ENCODE peak calls at places on chromosomes 3 and 15, in five cellular contexts. L is AG09319, G is AG04450, V is body of pancreas, M is fibroblast of pulmonary artery. C is an unnamed sample.

GRCh38 chr3:132652640-132653270 is 6.9 kb downstream of the ACAD11 start:
- DNase-seq in L (no peak), G (no peak), V (no peak), M (peak), C (no peak)

GRCh38 chr15:57703387-57703786 is 3.1 kb upstream of the POLR2M start:
- DNase-seq in L (no peak), G (no peak), V (no peak), M (no peak), C (no peak)

GRCh38 chr3:12955651-12956315 is 114.4 kb upstream of the RPL32 start:
- DNase-seq in L (no peak), G (no peak), V (no peak), M (no peak), C (no peak)

GRCh38 chr3:25372167-25372566 is 55.9 kb upstream of the RARB start:
- DNase-seq in L (no peak), G (no peak), V (no peak), M (no peak), C (no peak)

GRCh38 chr3:38334656-38335055 is 11.9 kb upstream of the XYLB start:
- DNase-seq in L (peak), G (peak), V (no peak), M (peak), C (no peak)

GRCh38 chr15:57550640-57551039 is 41.1 kb upstream of the MYZAP start:
- DNase-seq in L (no peak), G (no peak), V (peak), M (peak), C (no peak)

GRCh38 chr3:160474416-160474838 is 24.8 kb upstream of the TRIM59 start:
- DNase-seq in L (no peak), G (no peak), V (no peak), M (no peak), C (no peak)

GRCh38 chr3:29646042-29646441 is 365.2 kb downstream of the RBMS3 start:
- DNase-seq in L (no peak), G (no peak), V (no peak), M (no peak), C (no peak)

GRCh38 chr15:33211409-33211808 is 16.9 kb upstream of the FMN1 start:
- DNase-seq in L (no peak), G (no peak), V (peak), M (no peak), C (no peak)

GRCh38 chr3:17577795-17578520 is 164.5 kb downstream of the TBC1D5 start:
- DNase-seq in L (no peak), G (no peak), V (no peak), M (peak), C (no peak)

GRCh38 chr3:154247806-154248480 is 76.3 kb downstream of the DHX36 start:
- DNase-seq in L (no peak), G (no peak), V (no peak), M (no peak), C (no peak)

GRCh38 chr15:70091649-70092461 is 5.9 kb downstream of the TLE3 start:
- DNase-seq in L (no peak), G (no peak), V (no peak), M (peak), C (no peak)

GRCh38 chr3:188673509-188674239 is 498.1 kb upstream of the TPRG1 start:
- DNase-seq in L (peak), G (no peak), V (no peak), M (peak), C (no peak)

DNA sequence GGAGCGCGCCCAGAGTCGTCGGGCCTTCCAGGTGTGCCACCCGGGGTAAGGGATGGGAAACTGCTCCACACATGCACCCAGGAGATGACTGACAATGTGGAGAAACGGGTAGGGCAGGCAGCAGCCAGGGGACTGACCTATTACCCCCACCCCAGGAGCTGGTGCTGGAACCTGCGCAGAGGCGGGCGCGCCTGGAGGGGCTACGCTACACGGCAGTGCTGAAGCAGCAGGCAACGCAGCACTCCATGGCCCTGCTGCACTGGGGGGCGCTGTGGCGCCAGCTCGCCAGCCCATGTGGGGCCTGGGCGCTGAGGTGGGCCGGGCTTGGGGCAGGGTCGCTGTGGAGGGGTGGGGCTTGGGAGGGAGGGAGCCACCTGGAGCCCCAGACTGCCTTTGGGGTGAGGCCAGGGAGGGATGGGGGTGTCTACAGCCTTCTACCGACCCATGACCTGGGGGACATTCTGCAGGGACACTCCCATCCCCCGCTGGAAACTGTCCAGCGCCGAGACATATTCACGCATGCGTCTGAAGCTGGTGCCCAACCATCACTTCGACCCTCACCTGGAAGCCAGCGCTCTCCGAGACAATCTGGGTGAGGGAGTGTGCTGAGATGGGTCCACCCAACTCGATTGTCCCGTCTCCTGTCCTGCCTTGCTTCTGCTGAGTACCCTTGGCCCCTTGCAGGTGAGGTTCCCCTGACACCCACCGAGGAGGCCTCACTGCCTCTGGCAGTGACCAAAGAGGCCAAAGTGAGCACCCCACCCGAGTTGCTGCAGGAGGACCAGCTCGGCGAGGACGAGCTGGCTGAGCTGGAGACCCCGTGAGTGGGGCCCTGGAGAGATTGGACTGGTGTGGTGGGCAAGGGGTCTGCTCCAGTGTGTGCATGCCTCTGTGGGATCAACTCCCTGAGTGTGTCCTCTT is 23.3 kb downstream of the NBEAL2 start:
- DNase-seq in L (no peak), G (no peak), V (peak), M (no peak), C (no peak)
- TF ChIP-seq CTCF in L (no peak), G (no peak), V (no peak), M (peak), C (no peak)

DNA sequence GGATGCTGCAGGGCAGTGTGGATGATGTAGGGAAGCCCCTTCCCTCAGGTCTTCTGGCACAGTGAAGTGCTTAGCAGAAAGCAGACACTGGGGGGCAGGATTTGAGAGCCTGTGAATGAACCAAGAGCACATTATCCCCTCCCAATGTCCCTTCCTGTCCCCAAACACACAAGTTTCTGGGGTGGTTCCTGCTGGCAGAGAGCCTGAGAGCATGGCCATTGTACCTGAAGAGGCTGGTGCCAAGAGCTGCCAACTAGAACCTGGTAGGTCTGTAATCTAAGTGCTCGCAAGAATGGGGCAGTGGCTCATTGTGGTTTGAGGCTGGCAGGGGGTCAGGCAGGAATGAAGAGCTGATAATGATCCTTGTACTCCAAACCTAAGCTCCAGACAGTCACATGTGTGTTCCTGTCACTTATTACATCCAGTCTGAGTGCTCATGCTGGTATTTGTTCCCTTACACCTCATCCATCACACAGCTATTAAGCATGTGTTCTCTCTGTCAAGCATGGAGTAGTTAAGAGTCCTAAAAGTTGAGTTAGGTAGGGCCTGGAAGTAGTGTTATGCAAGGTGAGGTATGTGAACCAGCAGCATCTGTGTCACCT is 6.7 kb upstream of the CCR1 start:
- DNase-seq in L (no peak), G (no peak), V (no peak), M (no peak), C (no peak)
- TF ChIP-seq CTCF in L (peak), G (peak), V (no peak), M (no peak), C (no peak)

GRCh38 chr15:64092075-64092820 is 1.4 kb downstream of the CIAO2A start:
- DNase-seq in L (no peak), G (no peak), V (no peak), M (no peak), C (no peak)
- TF ChIP-seq CTCF in L (no peak), G (no peak), V (peak), M (no peak), C (no peak)

GRCh38 chr3:52211268-52211891 is 13.4 kb downstream of the ALAS1 start:
- DNase-seq in L (no peak), G (no peak), V (no peak), M (no peak), C (no peak)

GRCh38 chr3:52210550-52211046 is 12.6 kb downstream of the ALAS1 start:
- DNase-seq in L (no peak), G (no peak), V (no peak), M (peak), C (no peak)

GRCh38 chr3:52215351-52215750 is 10.1 kb downstream of the TLR9 start:
- DNase-seq in L (no peak), G (no peak), V (no peak), M (no peak), C (no peak)

GRCh38 chr3:52213901-52214300 is 11.5 kb downstream of the TLR9 start:
- DNase-seq in L (no peak), G (no peak), V (no peak), M (no peak), C (no peak)

GRCh38 chr3:52213005-52213404 is 12.4 kb downstream of the TLR9 start:
- DNase-seq in L (no peak), G (no peak), V (no peak), M (no peak), C (no peak)
- TF ChIP-seq CTCF in L (no peak), G (no peak), V (no peak), M (no peak), C (no peak)

C was measured in omental fat pad.